ENCODE peak calls at places on chromosomes 2 and 18, in four cellular contexts. One of them, this sample, is unnamed.

GRCh38 chr18:24683965-24684364 is 223.5 kb downstream of the HRH4 start:
- DNase-seq in A549: no peak
- DNase-seq in HepG2: no peak
- DNase-seq in GM12878: no peak
- DNase-seq in this sample: peak

GRCh38 chr18:815353-815752 is 3.3 kb upstream of the YES1 start:
- DNase-seq in HepG2: no peak
- DNase-seq in GM12878: no peak
- DNase-seq in A549: no peak
- DNase-seq in this sample: no peak

GRCh38 chr2:200300650-200301314 is 5.7 kb upstream of the SPATS2L start:
- DNase-seq in HepG2: no peak
- DNase-seq in A549: peak
- DNase-seq in GM12878: no peak
- DNase-seq in this sample: peak

GRCh38 chr2:69168144-69168813 is 155.3 kb downstream of the ANTXR1 start:
- DNase-seq in A549: no peak
- DNase-seq in HepG2: no peak
- DNase-seq in GM12878: no peak
- DNase-seq in this sample: no peak

GRCh38 chr2:7111626-7112025 is 194.4 kb downstream of the RNF144A start:
- DNase-seq in HepG2: no peak
- DNase-seq in GM12878: no peak
- DNase-seq in A549: peak
- DNase-seq in this sample: no peak

GRCh38 chr2:189421644-189422043 is 19.6 kb upstream of the WDR75 start:
- DNase-seq in HepG2: no peak
- DNase-seq in GM12878: no peak
- DNase-seq in A549: peak
- DNase-seq in this sample: no peak

GRCh38 chr2:168552450-168552856 is 96.4 kb downstream of the CERS6 start:
- DNase-seq in GM12878: peak
- DNase-seq in A549: no peak
- DNase-seq in HepG2: no peak
- DNase-seq in this sample: no peak

GRCh38 chr2:214341636-214342035 is 69.2 kb upstream of the VWC2L start:
- DNase-seq in HepG2: no peak
- DNase-seq in A549: no peak
- DNase-seq in GM12878: no peak
- DNase-seq in this sample: no peak

GRCh38 chr2:96113367-96113677 is 3.0 kb downstream of the ADRA2B start:
- DNase-seq in A549: no peak
- DNase-seq in HepG2: no peak
- DNase-seq in GM12878: no peak
- DNase-seq in this sample: no peak

GRCh38 chr18:61929881-61930640 is 37.3 kb upstream of the RNF152 start:
- DNase-seq in A549: no peak
- DNase-seq in HepG2: no peak
- DNase-seq in GM12878: no peak
- DNase-seq in this sample: no peak

GRCh38 chr2:176157499-176158305 is 595 bp downstream of the HOXD3 start:
- DNase-seq in HepG2: no peak
- DNase-seq in A549: peak
- DNase-seq in GM12878: no peak
- DNase-seq in this sample: no peak

GRCh38 chr2:36540986-36541750 is 56.8 kb downstream of the FEZ2 start:
- DNase-seq in GM12878: no peak
- DNase-seq in HepG2: no peak
- DNase-seq in A549: no peak
- DNase-seq in this sample: no peak

GRCh38 chr2:38021589-38021988 is 54.4 kb downstream of the CYP1B1 start:
- DNase-seq in A549: no peak
- DNase-seq in GM12878: no peak
- DNase-seq in HepG2: no peak
- DNase-seq in this sample: no peak

GRCh38 chr2:62568983-62569837 is 63.2 kb upstream of the TMEM17 start:
- DNase-seq in HepG2: peak
- DNase-seq in A549: peak
- DNase-seq in GM12878: no peak
- DNase-seq in this sample: no peak

GRCh38 chr2:62570861-62571698 is 65.1 kb upstream of the TMEM17 start:
- DNase-seq in GM12878: no peak
- DNase-seq in HepG2: no peak
- DNase-seq in A549: peak
- DNase-seq in this sample: no peak

GRCh38 chr2:62573137-62573731 is 67.2 kb upstream of the TMEM17 start:
- DNase-seq in A549: no peak
- DNase-seq in HepG2: no peak
- DNase-seq in GM12878: no peak
- DNase-seq in this sample: no peak

GRCh38 chr2:62568074-62568473 is 62.1 kb upstream of the TMEM17 start:
- DNase-seq in GM12878: no peak
- DNase-seq in HepG2: no peak
- DNase-seq in A549: no peak
- DNase-seq in this sample: no peak

GRCh38 chr2:62569907-62570793 is 64.2 kb upstream of the TMEM17 start:
- DNase-seq in GM12878: no peak
- DNase-seq in HepG2: peak
- DNase-seq in A549: peak
- DNase-seq in this sample: no peak
- TF ChIP-seq REST in GM12878: no peak
- TF ChIP-seq REST in HepG2: peak
- TF ChIP-seq REST in A549: no peak
- TF ChIP-seq REST in this sample: no peak

GRCh38 chr18:55830490-55830889 is 242.5 kb upstream of the TCF4 start:
- DNase-seq in GM12878: no peak
- DNase-seq in A549: no peak
- DNase-seq in HepG2: no peak
- DNase-seq in this sample: no peak
- TF ChIP-seq HDAC2 in GM12878: no peak
- TF ChIP-seq HDAC2 in A549: no peak
- TF ChIP-seq HDAC2 in HepG2: no peak
- TF ChIP-seq HDAC2 in this sample: no peak

GRCh38 chr18:3453540-3454364 is 3.8 kb downstream of the TGIF1 start:
- DNase-seq in A549: peak
- DNase-seq in GM12878: no peak
- DNase-seq in HepG2: peak
- DNase-seq in this sample: no peak
- TF ChIP-seq REST in A549: no peak
- TF ChIP-seq REST in GM12878: no peak
- TF ChIP-seq REST in HepG2: peak
- TF ChIP-seq REST in this sample: no peak

GRCh38 chr2:54557211-54557600 is 101.1 kb downstream of the SPTBN1 start:
- DNase-seq in A549: no peak
- DNase-seq in HepG2: no peak
- DNase-seq in GM12878: no peak
- DNase-seq in this sample: no peak

GRCh38 chr2:54558976-54559410 is 102.9 kb downstream of the SPTBN1 start:
- DNase-seq in HepG2: no peak
- DNase-seq in A549: no peak
- DNase-seq in GM12878: no peak
- DNase-seq in this sample: peak

GRCh38 chr2:54558188-54558975 is 102.3 kb downstream of the SPTBN1 start:
- DNase-seq in A549: peak
- DNase-seq in HepG2: peak
- DNase-seq in GM12878: no peak
- DNase-seq in this sample: peak

GRCh38 chr2:54556659-54557121 is 100.6 kb downstream of the SPTBN1 start:
- DNase-seq in A549: no peak
- DNase-seq in GM12878: no peak
- DNase-seq in HepG2: no peak
- DNase-seq in this sample: no peak

GRCh38 chr2:54557601-54558187 is 101.6 kb downstream of the SPTBN1 start:
- DNase-seq in GM12878: no peak
- DNase-seq in A549: peak
- DNase-seq in HepG2: peak
- DNase-seq in this sample: peak
- TF ChIP-seq HDAC2 in GM12878: no peak
- TF ChIP-seq HDAC2 in A549: no peak
- TF ChIP-seq HDAC2 in HepG2: peak
- TF ChIP-seq HDAC2 in this sample: peak

GRCh38 chr18:6521804-6522418 is 107.2 kb upstream of the L3MBTL4 start:
- DNase-seq in A549: peak
- DNase-seq in HepG2: peak
- DNase-seq in GM12878: peak
- DNase-seq in this sample: peak

GRCh38 chr18:6520901-6521300 is 106.2 kb upstream of the L3MBTL4 start:
- DNase-seq in GM12878: no peak
- DNase-seq in A549: no peak
- DNase-seq in HepG2: no peak
- DNase-seq in this sample: no peak

GRCh38 chr18:6525593-6525992 is 110.9 kb upstream of the L3MBTL4 start:
- DNase-seq in HepG2: no peak
- DNase-seq in GM12878: no peak
- DNase-seq in A549: no peak
- DNase-seq in this sample: no peak
- TF ChIP-seq REST in HepG2: peak
- TF ChIP-seq REST in GM12878: peak
- TF ChIP-seq REST in A549: no peak
- TF ChIP-seq REST in this sample: no peak

GRCh38 chr2:155905640-155906039 is 426.9 kb downstream of the NR4A2 start:
- DNase-seq in A549: no peak
- DNase-seq in GM12878: no peak
- DNase-seq in HepG2: no peak
- DNase-seq in this sample: no peak

GRCh38 chr2:155908567-155908966 is 424.0 kb downstream of the NR4A2 start:
- DNase-seq in A549: no peak
- DNase-seq in HepG2: no peak
- DNase-seq in GM12878: no peak
- DNase-seq in this sample: no peak

GRCh38 chr2:155902635-155903034 is 429.9 kb downstream of the NR4A2 start:
- DNase-seq in GM12878: no peak
- DNase-seq in A549: no peak
- DNase-seq in HepG2: no peak
- DNase-seq in this sample: no peak

GRCh38 chr2:155904720-155905119 is 427.8 kb downstream of the NR4A2 start:
- DNase-seq in A549: no peak
- DNase-seq in GM12878: no peak
- DNase-seq in HepG2: no peak
- DNase-seq in this sample: no peak
- TF ChIP-seq HDAC2 in A549: no peak
- TF ChIP-seq HDAC2 in GM12878: no peak
- TF ChIP-seq HDAC2 in HepG2: no peak
- TF ChIP-seq HDAC2 in this sample: no peak

GRCh38 chr18:10164241-10165160 is 250.7 kb downstream of the VAPA start:
- DNase-seq in GM12878: no peak
- DNase-seq in A549: no peak
- DNase-seq in HepG2: no peak
- DNase-seq in this sample: no peak
- TF ChIP-seq REST in GM12878: no peak
- TF ChIP-seq REST in A549: no peak
- TF ChIP-seq REST in HepG2: no peak
- TF ChIP-seq REST in this sample: no peak

GRCh38 chr2:232999354-232999753 is 13.7 kb downstream of the NGEF start:
- DNase-seq in HepG2: peak
- DNase-seq in GM12878: no peak
- DNase-seq in A549: no peak
- DNase-seq in this sample: no peak
- TF ChIP-seq HDAC2 in HepG2: no peak
- TF ChIP-seq HDAC2 in GM12878: no peak
- TF ChIP-seq HDAC2 in A549: no peak
- TF ChIP-seq HDAC2 in this sample: no peak

This sample was measured in K562.